ENCODE peak calls at places on chromosomes 11 and 22, in nine cellular contexts. Q is endothelial cell; O is HFFc6; R is CD8-positive, alpha-beta T cell; H is Calu3; Z is Caco-2; T is Panc1; P is GM10248; L is GM20000. C is an unnamed sample.

GRCh38 chr22:36850682-36851081 is 10.1 kb upstream of the NCF4 start:
- DNase-seq in P (no peak), O (no peak), L (no peak), Q (no peak), T (no peak), H (no peak), R (no peak), Z (no peak), C (no peak)

GRCh38 chr22:30717331-30717921 is 22.8 kb downstream of the OSBP2 start:
- DNase-seq in H (no peak), P (no peak), T (no peak), Z (no peak), L (no peak), Q (no peak), O (peak), R (no peak), C (no peak)

GRCh38 chr11:111194789-111195188 is 50.7 kb upstream of the POU2AF2 start:
- DNase-seq in H (no peak), O (no peak), Z (no peak), R (no peak), Q (no peak), T (no peak), L (no peak), P (no peak), C (no peak)

GRCh38 chr11:96012086-96012824 is 88.3 kb upstream of the MTMR2 start:
- DNase-seq in T (peak), Z (peak), R (peak), H (peak), O (peak), L (peak), P (peak), Q (peak), C (peak)

GRCh38 chr22:44639891-44640617 is 62.0 kb upstream of the PRR5 start:
- DNase-seq in P (no peak), H (no peak), O (no peak), L (no peak), R (no peak), T (no peak), Z (no peak), Q (no peak), C (no peak)

GRCh38 chr11:68263444-68264035 is 8.2 kb downstream of the C11orf24 start:
- DNase-seq in Z (peak), R (no peak), P (no peak), H (no peak), L (no peak), O (no peak), T (no peak), Q (no peak), C (no peak)

GRCh38 chr11:122240621-122241020 is 124.6 kb upstream of the BLID start:
- DNase-seq in P (no peak), Q (no peak), H (no peak), Z (no peak), R (no peak), T (no peak), L (no peak), O (no peak), C (no peak)

GRCh38 chr22:23613193-23613973 is 18.7 kb downstream of the DRICH1 start:
- DNase-seq in P (no peak), H (no peak), T (no peak), Z (no peak), O (no peak), R (no peak), Q (no peak), L (no peak), C (no peak)

GRCh38 chr11:45174963-45175362 is 28.5 kb downstream of the PRDM11 start:
- DNase-seq in Q (no peak), R (no peak), P (no peak), O (no peak), Z (no peak), L (no peak), T (no peak), H (no peak), C (no peak)

GRCh38 chr11:110131386-110132123 is 38.4 kb downstream of the ZC3H12C start:
- DNase-seq in R (no peak), H (no peak), O (no peak), L (no peak), Z (no peak), P (no peak), Q (no peak), T (no peak), C (no peak)

GRCh38 chr11:93585758-93586157 is 42.6 kb upstream of the SMCO4 start:
- DNase-seq in O (peak), T (no peak), H (peak), L (no peak), Q (no peak), R (no peak), P (no peak), Z (peak), C (no peak)

GRCh38 chr11:5941951-5942350 is at the start of gene OR56A3:
- DNase-seq in L (no peak), R (no peak), H (no peak), O (no peak), T (no peak), Z (no peak), P (no peak), Q (no peak), C (no peak)

GRCh38 chr11:16807306-16807705 is 68.9 kb downstream of the C11orf58 start:
- DNase-seq in T (no peak), Q (no peak), O (no peak), R (no peak), P (no peak), L (no peak), Z (no peak), H (no peak), C (no peak)

GRCh38 chr11:95279921-95280861 is 49.2 kb upstream of the SESN3 start:
- DNase-seq in P (peak), T (no peak), L (peak), H (no peak), R (no peak), O (no peak), Z (no peak), Q (no peak), C (no peak)

GRCh38 chr22:35915477-35916013 is 113.1 kb downstream of the RBFOX2 start:
- DNase-seq in L (no peak), O (peak), R (no peak), Q (no peak), P (no peak), T (no peak), Z (no peak), H (no peak), C (no peak)

GRCh38 chr11:2355000-2355644 is 22.0 kb upstream of the CD81 start:
- DNase-seq in Q (no peak), R (no peak), T (no peak), L (no peak), O (peak), P (no peak), Z (no peak), H (no peak), C (no peak)

GRCh38 chr22:47595122-47595521 is 832.7 kb downstream of the TBC1D22A start:
- DNase-seq in P (no peak), O (no peak), Q (no peak), Z (no peak), L (no peak), T (no peak), R (peak), H (no peak), C (no peak)

GRCh38 chr11:130674686-130675085 is 226.2 kb downstream of the ADAMTS15 start:
- DNase-seq in H (no peak), L (no peak), Z (no peak), T (no peak), R (no peak), Q (no peak), O (no peak), P (no peak), C (no peak)

GRCh38 chr11:607020-607780 is 8.6 kb downstream of the IRF7 start:
- DNase-seq in Q (no peak), T (no peak), H (no peak), O (no peak), L (no peak), R (no peak), Z (no peak), P (no peak), C (no peak)

GRCh38 chr11:72333657-72334056 is 89.7 kb upstream of the PHOX2A start:
- DNase-seq in P (no peak), R (peak), O (no peak), L (no peak), Z (no peak), Q (peak), H (no peak), T (no peak), C (no peak)

GRCh38 chr11:45717526-45717925 is 52.1 kb upstream of the CHST1 start:
- DNase-seq in P (no peak), H (no peak), Z (no peak), T (no peak), R (no peak), Q (no peak), L (no peak), O (no peak), C (no peak)

GRCh38 chr11:107018902-107019493 is 722 bp upstream of the GUCY1A2 start:
- DNase-seq in Q (peak), T (no peak), L (peak), P (peak), R (no peak), O (peak), H (peak), Z (peak), C (no peak)

GRCh38 chr22:40444483-40444787 is 74.0 kb downstream of the SGSM3 start:
- DNase-seq in Z (no peak), R (no peak), L (no peak), Q (no peak), H (no peak), T (no peak), P (no peak), O (no peak), C (no peak)

GRCh38 chr22:36775589-36775965 is 342 bp downstream of the IFT27 start:
- DNase-seq in H (peak), Q (peak), R (no peak), P (peak), Z (no peak), L (peak), T (no peak), O (no peak), C (no peak)

GRCh38 chr11:118258410-118258809 is 5.7 kb downstream of the MPZL2 start:
- DNase-seq in Z (no peak), P (no peak), T (no peak), R (no peak), O (no peak), H (no peak), Q (no peak), L (no peak), C (no peak)

GRCh38 chr22:26663374-26663923 is 6.1 kb downstream of the MIAT start:
- DNase-seq in O (no peak), T (no peak), Q (no peak), Z (no peak), L (no peak), H (no peak), R (no peak), P (no peak), C (no peak)

GRCh38 chr22:41563051-41563711 is 2.4 kb downstream of the CSDC2 start:
- DNase-seq in T (no peak), O (peak), R (no peak), Z (no peak), L (no peak), Q (no peak), P (no peak), H (peak), C (no peak)

GRCh38 chr22:40020956-40021355 is 26.2 kb downstream of the FAM83F start:
- DNase-seq in Z (no peak), H (no peak), T (no peak), Q (no peak), O (no peak), R (no peak), P (no peak), L (no peak), C (no peak)

GRCh38 chr22:33443688-33444087 is 385.5 kb upstream of the SYN3 start:
- DNase-seq in Q (no peak), Z (no peak), R (no peak), O (no peak), T (no peak), P (no peak), H (no peak), L (no peak), C (no peak)

GRCh38 chr11:85694385-85694980 is 8.5 kb upstream of the CCDC89 start:
- DNase-seq in Z (no peak), R (no peak), O (peak), Q (no peak), T (no peak), H (peak), P (no peak), L (peak), C (no peak)

GRCh38 chr11:70725786-70726185 is 327.5 kb downstream of the CTTN start:
- DNase-seq in P (no peak), Z (no peak), Q (no peak), T (no peak), H (no peak), O (no peak), L (no peak), R (no peak), C (no peak)

GRCh38 chr22:17910561-17911311 is 113.6 kb downstream of the MICAL3 start:
- DNase-seq in Z (no peak), R (no peak), L (no peak), Q (peak), O (peak), H (no peak), T (peak), P (no peak), C (no peak)

GRCh38 chr11:83019888-83020579 is 51.7 kb downstream of the RAB30 start:
- DNase-seq in H (no peak), O (no peak), T (no peak), Z (no peak), Q (no peak), L (no peak), P (no peak), R (no peak), C (no peak)

DNA sequence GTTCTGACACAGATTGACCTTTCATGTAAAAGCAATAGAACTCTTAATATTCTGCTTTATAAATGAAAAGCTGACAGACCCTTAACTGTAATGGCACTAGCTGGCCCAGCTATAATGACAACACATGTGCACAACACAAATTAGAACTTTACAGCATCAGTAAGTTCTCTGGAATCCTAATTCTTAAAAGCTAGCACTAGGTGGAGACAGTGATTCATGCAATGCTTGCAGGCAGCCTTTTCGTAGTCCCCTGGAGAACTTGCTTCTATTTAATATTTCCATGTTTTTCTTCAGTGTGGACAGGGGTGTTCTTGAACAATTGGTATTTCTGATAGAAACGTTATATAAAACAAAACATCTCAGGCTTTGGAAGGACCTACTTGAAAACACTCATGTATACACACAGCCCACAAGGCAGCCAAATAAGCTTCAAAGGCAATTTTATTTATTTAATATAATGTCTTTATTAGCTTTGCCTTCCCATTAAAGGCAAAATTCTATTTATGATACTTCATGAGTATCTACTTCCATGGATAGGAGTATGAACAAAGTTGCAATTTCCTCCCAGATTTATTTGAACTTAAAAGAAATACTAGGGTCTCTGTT is 374.3 kb upstream of the MPPED2 start:
- DNase-seq in H (peak), Z (no peak), P (no peak), R (no peak), L (peak), T (peak), Q (no peak), O (peak), C (no peak)
- TF ChIP-seq CTCF in H (peak), Z (peak), P (peak), R (no peak), L (peak), T (peak), Q (peak), O (peak), C (peak)

DNA sequence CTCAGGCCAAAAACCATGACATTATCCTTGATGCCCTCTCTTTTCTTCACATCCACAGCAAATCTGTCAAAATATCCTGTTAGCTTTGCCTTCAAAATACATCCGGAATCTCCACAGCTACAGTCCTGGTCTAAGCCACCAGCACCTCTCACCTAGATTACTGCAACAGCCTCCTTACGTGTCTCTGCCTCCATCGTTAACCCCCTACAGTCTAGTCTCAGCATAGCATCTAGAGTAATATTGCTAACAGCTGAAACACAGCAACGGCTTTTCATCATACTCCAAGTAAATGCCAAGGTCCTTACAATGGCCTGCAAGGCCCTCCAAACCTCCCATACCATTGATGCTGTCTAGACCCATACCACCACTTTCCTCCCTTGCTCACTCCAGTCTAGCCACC is 4.4 kb downstream of the TSG101 start:
- DNase-seq in Z (no peak), R (no peak), L (no peak), P (no peak), H (peak), T (no peak), Q (no peak), O (no peak), C (no peak)
- TF ChIP-seq CTCF in Z (no peak), R (no peak), L (peak), P (no peak), H (peak), T (no peak), Q (no peak), O (peak), C (peak)

DNA sequence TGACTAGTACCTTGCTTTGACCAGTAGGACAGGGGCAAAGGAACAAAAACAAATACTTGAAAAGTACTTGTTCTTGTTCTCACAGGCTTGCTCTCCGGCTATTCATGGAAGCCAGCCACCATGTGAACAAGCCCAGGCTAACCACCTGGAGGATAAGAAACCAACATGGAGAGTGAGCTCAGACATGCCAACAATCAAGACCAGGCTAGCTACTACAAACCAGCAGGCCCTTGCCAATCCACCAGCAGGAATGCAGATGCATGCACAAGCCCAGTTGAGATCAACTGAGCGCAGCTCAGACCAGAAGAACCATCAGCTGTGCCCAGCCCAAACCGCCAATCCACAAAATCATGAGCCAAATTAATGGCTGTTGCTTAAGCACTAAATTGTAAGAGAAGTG is 180.1 kb upstream of the ISX start:
- DNase-seq in R (no peak), L (no peak), H (no peak), Z (no peak), T (no peak), P (no peak), Q (no peak), O (no peak), C (no peak)
- TF ChIP-seq CTCF in R (no peak), L (no peak), H (no peak), Z (no peak), T (no peak), P (no peak), Q (no peak), O (no peak), C (no peak)

DNA sequence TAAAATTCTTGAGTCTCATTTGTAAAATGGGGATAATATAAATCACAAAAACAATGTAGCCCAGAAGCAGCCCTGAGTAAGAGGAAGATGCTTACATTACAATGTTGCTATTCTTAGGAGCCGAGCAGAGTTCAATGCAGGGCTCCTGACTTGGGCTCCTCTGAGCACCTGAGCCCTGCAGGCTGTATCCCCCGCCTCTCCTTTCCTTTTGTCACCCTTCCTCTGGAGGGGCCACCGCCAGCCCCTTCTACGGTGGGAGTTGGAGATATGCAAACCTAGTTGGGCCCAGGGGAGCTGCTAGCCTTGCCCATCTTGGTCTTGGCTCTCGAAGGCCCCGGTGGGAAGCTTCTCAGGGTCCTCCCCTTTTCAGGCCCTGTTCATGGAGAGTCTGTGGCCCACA is 8.3 kb upstream of the CSNK1E start:
- DNase-seq in H (no peak), T (no peak), Z (no peak), O (no peak), Q (no peak), L (no peak), R (no peak), P (no peak), C (no peak)
- TF ChIP-seq CTCF in H (no peak), T (no peak), Z (no peak), O (no peak), Q (no peak), L (no peak), R (no peak), P (no peak), C (no peak)

GRCh38 chr11:99162819-99163218 is 142.1 kb downstream of the CNTN5 start:
- DNase-seq in H (no peak), R (no peak), P (no peak), Z (no peak), O (no peak), Q (no peak), T (no peak), L (no peak), C (no peak)

DNA sequence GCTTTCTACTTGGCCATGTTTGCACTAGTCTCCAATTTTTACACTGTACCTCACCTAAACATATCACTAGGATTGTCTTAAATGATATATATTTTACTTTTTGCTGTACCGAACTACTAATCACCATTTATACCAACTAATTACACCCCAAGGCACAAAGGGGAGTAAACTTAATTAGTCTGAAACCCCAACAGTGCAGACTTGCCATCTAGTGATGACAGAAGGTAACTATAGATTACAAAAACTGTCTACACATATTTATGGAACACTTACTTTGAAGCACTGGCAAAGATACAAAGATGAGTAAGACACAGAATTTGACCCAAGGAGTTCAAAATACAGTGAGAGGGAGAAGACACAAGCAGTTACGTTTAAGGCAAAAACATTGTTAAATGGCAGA is 139.7 kb downstream of the CNTN5 start:
- DNase-seq in Z (no peak), T (no peak), P (no peak), H (no peak), R (no peak), L (no peak), O (no peak), Q (no peak), C (no peak)
- TF ChIP-seq CTCF in Z (no peak), T (no peak), P (no peak), H (no peak), R (no peak), L (no peak), O (no peak), Q (no peak), C (no peak)